ENCODE peak calls at places on chromosomes 6 and 20, in eight cellular contexts. I, P, S, N, Y, M, J and L are unnamed samples.

GRCh38 chr6:168937061-168937460 is 316.6 kb downstream of the THBS2 start:
- DNase-seq in I (no peak), P (peak), S (no peak), N (no peak), Y (no peak), M (no peak), J (no peak), L (no peak)

GRCh38 chr20:32360333-32360634 is 2.2 kb downstream of the ASXL1 start:
- DNase-seq in I (no peak), P (no peak), S (no peak), N (no peak), Y (no peak), M (peak), J (no peak), L (no peak)

GRCh38 chr6:147434508-147434907 is 74.0 kb upstream of the SAMD5 start:
- DNase-seq in I (peak), P (no peak), S (no peak), N (no peak), Y (no peak), M (no peak), J (peak), L (no peak)

GRCh38 chr6:14294270-14294951 is 176.8 kb downstream of the CD83 start:
- DNase-seq in I (no peak), P (no peak), S (no peak), N (no peak), Y (no peak), M (no peak), J (no peak), L (no peak)

GRCh38 chr6:7104752-7105151 is 3.0 kb upstream of the RREB1 start:
- DNase-seq in I (no peak), P (no peak), S (no peak), N (no peak), Y (no peak), M (no peak), J (no peak), L (no peak)

GRCh38 chr6:109013551-109014101 is 81.0 kb downstream of the SESN1 start:
- DNase-seq in I (no peak), P (no peak), S (no peak), N (no peak), Y (no peak), M (no peak), J (no peak), L (no peak)

GRCh38 chr6:85594197-85594930 is 706 bp upstream of the SNX14 start:
- DNase-seq in I (no peak), P (peak), S (peak), N (no peak), Y (no peak), M (peak), J (no peak), L (no peak)

GRCh38 chr6:33273924-33274902 is 2.3 kb downstream of the RPS18 start:
- DNase-seq in I (no peak), P (no peak), S (no peak), N (no peak), Y (no peak), M (peak), J (no peak), L (no peak)

GRCh38 chr6:42569102-42570028 is 5.5 kb downstream of the UBR2 start:
- DNase-seq in I (peak), P (peak), S (no peak), N (no peak), Y (no peak), M (peak), J (peak), L (no peak)

GRCh38 chr6:87333033-87333432 is 4.0 kb upstream of the GJB7 start:
- DNase-seq in I (no peak), P (no peak), S (no peak), N (no peak), Y (no peak), M (no peak), J (no peak), L (no peak)

GRCh38 chr6:35582315-35582714 is 69.6 kb upstream of the TULP1 start:
- DNase-seq in I (no peak), P (no peak), S (no peak), N (no peak), Y (no peak), M (peak), J (no peak), L (no peak)

GRCh38 chr6:52053038-52053704 is 34.2 kb downstream of the PKHD1 start:
- DNase-seq in I (no peak), P (no peak), S (no peak), N (no peak), Y (no peak), M (no peak), J (no peak), L (no peak)

GRCh38 chr6:52045033-52045432 is 42.4 kb downstream of the PKHD1 start:
- DNase-seq in I (no peak), P (no peak), S (no peak), N (no peak), Y (no peak), M (no peak), J (no peak), L (no peak)

GRCh38 chr6:52046456-52046855 is 41.0 kb downstream of the PKHD1 start:
- DNase-seq in I (no peak), P (no peak), S (no peak), N (no peak), Y (no peak), M (no peak), J (no peak), L (no peak)

GRCh38 chr6:52050051-52050405 is 37.4 kb downstream of the PKHD1 start:
- DNase-seq in I (no peak), P (no peak), S (no peak), N (no peak), Y (no peak), M (no peak), J (no peak), L (no peak)

GRCh38 chr6:52049252-52050050 is 38.0 kb downstream of the PKHD1 start:
- DNase-seq in I (peak), P (peak), S (no peak), N (no peak), Y (no peak), M (peak), J (peak), L (peak)
- TF ChIP-seq CTCF in I (peak), P (peak), S (peak), N (peak), Y (peak), M (peak), J (peak), L (peak)

GRCh38 chr6:6005467-6006427 is 978 bp downstream of the NRN1 start:
- DNase-seq in I (no peak), P (no peak), S (no peak), N (no peak), Y (no peak), M (no peak), J (no peak), L (no peak)

GRCh38 chr6:6008648-6009421 is 2.1 kb upstream of the NRN1 start:
- DNase-seq in I (no peak), P (peak), S (no peak), N (no peak), Y (no peak), M (no peak), J (peak), L (peak)

GRCh38 chr6:6006428-6007310 is at the start of gene NRN1:
- DNase-seq in I (no peak), P (no peak), S (no peak), N (no peak), Y (no peak), M (no peak), J (peak), L (peak)

GRCh38 chr6:6008114-6008647 is 1.5 kb upstream of the NRN1 start:
- DNase-seq in I (no peak), P (no peak), S (no peak), N (no peak), Y (no peak), M (no peak), J (no peak), L (no peak)

DNA sequence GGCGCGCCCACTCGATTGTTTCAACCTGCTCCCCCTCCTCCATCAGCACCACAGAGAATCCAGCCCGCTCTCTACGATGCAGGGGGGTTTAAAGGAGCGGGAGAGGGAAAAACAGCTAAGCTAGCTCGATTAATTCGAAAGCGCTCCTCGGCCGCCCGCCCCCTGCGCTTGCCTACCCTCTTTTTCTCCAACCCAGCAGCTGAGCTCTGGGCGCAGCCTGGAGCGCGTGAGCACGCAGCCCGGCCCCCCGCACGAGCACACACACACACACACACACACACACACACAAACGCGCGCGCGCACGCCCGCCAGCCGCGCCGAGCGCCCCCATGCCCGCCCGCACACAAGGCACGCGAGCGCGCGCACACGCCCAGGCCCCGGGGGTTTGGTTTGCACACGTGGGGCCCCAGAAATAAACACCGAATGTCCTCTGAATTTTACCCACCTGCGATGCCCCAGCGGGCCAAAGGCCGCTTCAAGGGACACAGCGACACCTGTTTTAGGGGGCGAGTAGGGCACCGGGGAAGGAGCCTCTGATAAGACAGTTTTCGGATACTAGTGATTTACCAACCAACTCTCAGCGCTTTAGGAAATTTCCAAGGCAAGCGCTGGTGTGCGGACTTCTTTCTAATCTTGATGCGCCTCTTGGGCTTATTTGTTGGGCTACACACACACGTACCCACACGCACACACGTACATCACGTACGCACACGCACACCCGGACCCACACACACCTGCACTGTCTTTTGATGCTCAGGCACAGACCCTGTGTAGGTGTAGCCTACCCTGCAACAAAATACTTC is 787 bp upstream of the NRN1 start:
- DNase-seq in I (no peak), P (no peak), S (no peak), N (no peak), Y (no peak), M (no peak), J (peak), L (peak)
- TF ChIP-seq CTCF in I (no peak), P (no peak), S (peak), N (no peak), Y (no peak), M (no peak), J (peak), L (peak)

GRCh38 chr6:8529250-8529649 is 93.9 kb upstream of the SLC35B3 start:
- DNase-seq in I (no peak), P (no peak), S (no peak), N (no peak), Y (no peak), M (no peak), J (no peak), L (no peak)

GRCh38 chr6:8535505-8535904 is 100.2 kb upstream of the SLC35B3 start:
- DNase-seq in I (no peak), P (no peak), S (no peak), N (no peak), Y (no peak), M (no peak), J (no peak), L (no peak)

GRCh38 chr6:8527818-8528217 is 92.5 kb upstream of the SLC35B3 start:
- DNase-seq in I (no peak), P (no peak), S (no peak), N (no peak), Y (no peak), M (no peak), J (no peak), L (no peak)

GRCh38 chr6:8526619-8527018 is 91.3 kb upstream of the SLC35B3 start:
- DNase-seq in I (no peak), P (no peak), S (no peak), N (peak), Y (no peak), M (no peak), J (no peak), L (no peak)

DNA sequence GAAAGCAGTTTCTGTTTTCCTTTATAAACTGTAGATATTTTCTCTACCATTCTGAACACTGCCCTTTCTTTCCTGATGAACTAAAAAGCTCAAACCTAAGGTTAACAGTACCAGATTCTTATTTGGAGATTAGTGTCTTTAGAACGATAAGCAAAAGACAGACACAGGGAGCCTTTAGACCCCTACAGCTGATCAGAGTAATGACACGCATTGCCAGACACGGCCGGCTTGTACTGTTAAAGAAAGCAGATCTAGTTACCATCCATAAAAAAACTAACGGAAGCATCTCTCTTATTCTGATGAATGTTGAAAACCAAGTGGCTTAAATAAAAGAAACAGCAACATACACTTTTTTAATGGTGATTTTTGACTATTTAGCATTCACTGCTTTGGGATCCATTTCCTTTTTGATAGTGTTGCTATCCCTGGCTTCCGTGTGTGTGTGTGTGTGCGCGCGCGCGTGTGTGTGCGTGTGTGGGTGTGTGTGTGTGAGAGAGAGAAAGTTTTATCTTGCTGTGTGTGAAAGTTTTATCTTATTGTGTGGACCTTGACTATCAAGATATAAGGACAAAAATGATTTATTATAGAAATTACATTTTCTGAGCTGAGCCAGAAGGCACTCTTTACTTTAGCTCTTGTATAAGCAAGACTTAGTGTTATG is 95.6 kb upstream of the SLC35B3 start:
- DNase-seq in I (no peak), P (no peak), S (no peak), N (no peak), Y (no peak), M (no peak), J (no peak), L (no peak)
- TF ChIP-seq CTCF in I (no peak), P (no peak), S (no peak), N (no peak), Y (no peak), M (no peak), J (no peak), L (no peak)

GRCh38 chr20:61044499-61044898 is 207.6 kb upstream of the CDH4 start:
- DNase-seq in I (no peak), P (no peak), S (no peak), N (no peak), Y (no peak), M (no peak), J (no peak), L (no peak)
- TF ChIP-seq CTCF in I (no peak), P (peak), S (no peak), N (no peak), Y (peak), M (no peak), J (peak), L (no peak)

GRCh38 chr20:15515706-15516105 is 1057.5 kb downstream of the KIF16B start:
- DNase-seq in I (no peak), P (no peak), S (no peak), N (no peak), Y (no peak), M (no peak), J (no peak), L (no peak)
- TF ChIP-seq CTCF in I (no peak), P (no peak), S (no peak), N (no peak), Y (no peak), M (no peak), J (no peak), L (no peak)

GRCh38 chr20:59743767-59744485 is 139.6 kb downstream of the PHACTR3 start:
- DNase-seq in I (no peak), P (no peak), S (no peak), N (no peak), Y (peak), M (no peak), J (no peak), L (no peak)
- TF ChIP-seq CTCF in I (no peak), P (no peak), S (no peak), N (no peak), Y (peak), M (no peak), J (no peak), L (no peak)

GRCh38 chr6:156379946-156380707 is 397.1 kb upstream of the ARID1B start:
- DNase-seq in I (peak), P (peak), S (no peak), N (no peak), Y (no peak), M (peak), J (peak), L (no peak)
- TF ChIP-seq CTCF in I (peak), P (no peak), S (no peak), N (no peak), Y (no peak), M (no peak), J (no peak), L (no peak)

GRCh38 chr6:8888468-8888867 is 453.1 kb upstream of the SLC35B3 start:
- DNase-seq in I (no peak), P (no peak), S (no peak), N (no peak), Y (no peak), M (no peak), J (no peak), L (peak)
- TF ChIP-seq CTCF in I (peak), P (peak), S (no peak), N (no peak), Y (peak), M (peak), J (peak), L (no peak)